ENCODE peak calls at places on chromosomes 7 and 10, in nine cellular contexts. L is WTC11, Q is omental fat pad, N is Caco-2, D is glutamatergic neuron, X is lung, R is transverse colon, V is fibroblast of lung, C is BE2C. O is an unnamed sample.

GRCh38 chr10:34528320-34528719 is 286.8 kb downstream of the PARD3 start:
- DNase-seq in L (peak), Q (no peak), N (no peak), D (no peak), X (peak), R (no peak), V (peak), C (no peak), O (no peak)

GRCh38 chr7:134601459-134601858 is 45.2 kb upstream of the BPGM start:
- DNase-seq in L (peak), Q (no peak), N (no peak), D (no peak), X (no peak), R (no peak), V (no peak), C (no peak), O (no peak)

GRCh38 chr7:129607471-129608120 is 3.9 kb upstream of the NRF1 start:
- DNase-seq in L (peak), Q (no peak), N (no peak), D (peak), X (no peak), R (peak), V (no peak), C (peak), O (no peak)

GRCh38 chr10:69867699-69868558 is 66.2 kb downstream of the COL13A1 start:
- DNase-seq in L (no peak), Q (no peak), N (no peak), D (no peak), X (no peak), R (peak), V (no peak), C (no peak), O (no peak)

GRCh38 chr10:77381750-77382149 is 255.9 kb downstream of the KCNMA1 start:
- DNase-seq in L (no peak), Q (no peak), N (no peak), D (no peak), X (peak), R (no peak), V (no peak), C (no peak), O (no peak)

GRCh38 chr10:103281753-103282152 is 4.8 kb downstream of the INA start:
- DNase-seq in L (peak), Q (no peak), N (peak), D (peak), X (no peak), R (no peak), V (no peak), C (peak), O (no peak)

GRCh38 chr10:101297901-101298451 is 56.0 kb upstream of the BTRC start:
- DNase-seq in L (peak), Q (peak), N (peak), D (peak), X (peak), R (peak), V (peak), C (peak), O (peak)

GRCh38 chr10:102718220-102718619 is 3.8 kb downstream of the SFXN2 start:
- DNase-seq in L (peak), Q (no peak), N (peak), D (no peak), X (no peak), R (no peak), V (peak), C (peak), O (no peak)

GRCh38 chr7:87960244-87960643 is 26.2 kb downstream of the ADAM22 start:
- DNase-seq in L (no peak), Q (no peak), N (no peak), D (no peak), X (no peak), R (no peak), V (no peak), C (no peak), O (no peak)

GRCh38 chr7:154559454-154559853 is 443.5 kb downstream of the PAXIP1 start:
- DNase-seq in L (no peak), Q (no peak), N (no peak), D (no peak), X (no peak), R (no peak), V (no peak), C (no peak), O (no peak)

GRCh38 chr10:112137381-112137987 is 46.1 kb downstream of the GPAM start:
- DNase-seq in L (peak), Q (peak), N (peak), D (peak), X (peak), R (peak), V (peak), C (peak), O (peak)

GRCh38 chr7:106418526-106418925 is 133.7 kb upstream of the NAMPT start:
- DNase-seq in L (no peak), Q (no peak), N (no peak), D (no peak), X (no peak), R (no peak), V (peak), C (no peak), O (no peak)

GRCh38 chr10:109556399-109556798 is 366.9 kb downstream of the XPNPEP1 start:
- DNase-seq in L (no peak), Q (no peak), N (no peak), D (no peak), X (no peak), R (no peak), V (no peak), C (no peak), O (no peak)

GRCh38 chr7:125878990-125879389 is 949.4 kb upstream of the POT1 start:
- DNase-seq in L (no peak), Q (no peak), N (peak), D (no peak), X (no peak), R (no peak), V (no peak), C (no peak), O (no peak)

GRCh38 chr10:70804424-70804814 is 11.3 kb upstream of the SGPL1 start:
- DNase-seq in L (no peak), Q (no peak), N (no peak), D (no peak), X (no peak), R (no peak), V (peak), C (no peak), O (no peak)

GRCh38 chr10:109941193-109941872 is 18.0 kb upstream of the XPNPEP1 start:
- DNase-seq in L (no peak), Q (no peak), N (no peak), D (no peak), X (no peak), R (no peak), V (no peak), C (no peak), O (no peak)

GRCh38 chr10:132519382-132520146 is 18.0 kb upstream of the INPP5A start:
- DNase-seq in L (peak), Q (peak), N (peak), D (no peak), X (no peak), R (peak), V (no peak), C (no peak), O (peak)

GRCh38 chr7:155141562-155141961 is 71.4 kb downstream of the HTR5A start:
- DNase-seq in L (no peak), Q (no peak), N (no peak), D (no peak), X (no peak), R (no peak), V (no peak), C (no peak), O (no peak)

GRCh38 chr7:30363778-30364563 is 79.6 kb downstream of the ZNRF2 start:
- DNase-seq in L (no peak), Q (no peak), N (no peak), D (no peak), X (no peak), R (no peak), V (no peak), C (no peak), O (no peak)

GRCh38 chr10:124653311-124653710 is 90.9 kb downstream of the FAM53B start:
- DNase-seq in L (no peak), Q (no peak), N (no peak), D (no peak), X (no peak), R (no peak), V (no peak), C (no peak), O (no peak)

GRCh38 chr7:64883113-64883905 is 19.8 kb upstream of the ZNF273 start:
- DNase-seq in L (no peak), Q (no peak), N (peak), D (no peak), X (no peak), R (no peak), V (no peak), C (no peak), O (peak)

GRCh38 chr10:14476641-14477407 is 146.1 kb upstream of the FRMD4A start:
- DNase-seq in L (no peak), Q (no peak), N (no peak), D (no peak), X (no peak), R (no peak), V (peak), C (no peak), O (no peak)

GRCh38 chr7:30902466-30902865 is 9.2 kb upstream of the AQP1 start:
- DNase-seq in L (no peak), Q (no peak), N (no peak), D (no peak), X (no peak), R (no peak), V (no peak), C (no peak), O (no peak)

GRCh38 chr10:69845574-69846251 is 44.0 kb downstream of the COL13A1 start:
- DNase-seq in L (no peak), Q (no peak), N (no peak), D (no peak), X (no peak), R (peak), V (peak), C (peak), O (peak)

GRCh38 chr7:139561-140243 is 52.7 kb upstream of the FAM20C start:
- DNase-seq in L (no peak), Q (no peak), N (no peak), D (no peak), X (no peak), R (no peak), V (no peak), C (no peak), O (no peak)

GRCh38 chr10:49700997-49701396 is 21.5 kb downstream of the C10orf53 start:
- DNase-seq in L (peak), Q (no peak), N (peak), D (no peak), X (no peak), R (no peak), V (no peak), C (no peak), O (no peak)

GRCh38 chr10:63421591-63421990 is 44.2 kb downstream of the JMJD1C start:
- DNase-seq in L (no peak), Q (no peak), N (no peak), D (no peak), X (no peak), R (no peak), V (no peak), C (no peak), O (no peak)

GRCh38 chr7:113131367-113131766 is 13.0 kb upstream of the SMIM30 start:
- DNase-seq in L (no peak), Q (no peak), N (no peak), D (no peak), X (no peak), R (no peak), V (no peak), C (no peak), O (no peak)

GRCh38 chr7:30252885-30253795 is 31.3 kb upstream of the ZNRF2 start:
- DNase-seq in L (no peak), Q (no peak), N (no peak), D (no peak), X (peak), R (peak), V (peak), C (no peak), O (peak)

GRCh38 chr7:43792471-43792870 is 34.0 kb downstream of the BLVRA start:
- DNase-seq in L (no peak), Q (no peak), N (no peak), D (no peak), X (no peak), R (no peak), V (no peak), C (no peak), O (no peak)

GRCh38 chr10:78299861-78300453 is 266.3 kb downstream of the RPS24 start:
- DNase-seq in L (no peak), Q (no peak), N (no peak), D (no peak), X (no peak), R (peak), V (no peak), C (no peak), O (no peak)

GRCh38 chr10:68666280-68666760 is 54.7 kb upstream of the CCAR1 start:
- DNase-seq in L (no peak), Q (no peak), N (no peak), D (no peak), X (no peak), R (no peak), V (peak), C (no peak), O (no peak)

GRCh38 chr10:122498521-122498920 is 37.2 kb downstream of the HTRA1 start:
- DNase-seq in L (no peak), Q (no peak), N (no peak), D (no peak), X (no peak), R (no peak), V (no peak), C (no peak), O (no peak)

GRCh38 chr7:2956526-2957368 is 86.9 kb downstream of the CARD11 start:
- DNase-seq in L (peak), Q (peak), N (peak), D (no peak), X (no peak), R (no peak), V (peak), C (no peak), O (peak)

DNA sequence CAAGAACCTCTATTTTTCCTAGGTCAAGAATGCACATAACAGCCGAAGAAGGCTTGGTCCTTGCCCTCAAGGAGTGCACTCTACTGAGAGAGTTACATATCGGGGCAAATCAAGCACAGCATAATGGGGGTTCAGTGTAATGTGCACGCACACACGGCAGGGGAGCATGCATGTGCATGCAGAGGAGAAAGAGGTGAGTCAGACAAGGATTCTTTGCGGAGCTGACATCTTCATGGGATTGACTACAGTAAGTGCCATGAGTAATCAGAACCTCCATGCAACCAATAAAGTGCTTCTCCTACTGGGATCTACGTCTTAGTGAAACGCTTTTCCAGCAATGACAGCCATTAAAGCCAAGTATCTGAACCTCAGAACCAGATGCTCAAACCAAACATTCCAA is 123.6 kb downstream of the RNF216 start:
- DNase-seq in L (no peak), Q (no peak), N (no peak), D (no peak), X (no peak), R (no peak), V (peak), C (no peak), O (no peak)
- TF ChIP-seq CTCF in L (no peak), Q (no peak), N (no peak), D (no peak), X (no peak), R (no peak), V (no peak), C (no peak), O (no peak)

GRCh38 chr10:13056461-13057077 is 43.4 kb upstream of the OPTN start:
- DNase-seq in L (no peak), Q (no peak), N (no peak), D (peak), X (no peak), R (no peak), V (peak), C (peak), O (no peak)
- TF ChIP-seq CTCF in L (no peak), Q (no peak), N (peak), D (no peak), X (no peak), R (peak), V (no peak), C (peak), O (no peak)

DNA sequence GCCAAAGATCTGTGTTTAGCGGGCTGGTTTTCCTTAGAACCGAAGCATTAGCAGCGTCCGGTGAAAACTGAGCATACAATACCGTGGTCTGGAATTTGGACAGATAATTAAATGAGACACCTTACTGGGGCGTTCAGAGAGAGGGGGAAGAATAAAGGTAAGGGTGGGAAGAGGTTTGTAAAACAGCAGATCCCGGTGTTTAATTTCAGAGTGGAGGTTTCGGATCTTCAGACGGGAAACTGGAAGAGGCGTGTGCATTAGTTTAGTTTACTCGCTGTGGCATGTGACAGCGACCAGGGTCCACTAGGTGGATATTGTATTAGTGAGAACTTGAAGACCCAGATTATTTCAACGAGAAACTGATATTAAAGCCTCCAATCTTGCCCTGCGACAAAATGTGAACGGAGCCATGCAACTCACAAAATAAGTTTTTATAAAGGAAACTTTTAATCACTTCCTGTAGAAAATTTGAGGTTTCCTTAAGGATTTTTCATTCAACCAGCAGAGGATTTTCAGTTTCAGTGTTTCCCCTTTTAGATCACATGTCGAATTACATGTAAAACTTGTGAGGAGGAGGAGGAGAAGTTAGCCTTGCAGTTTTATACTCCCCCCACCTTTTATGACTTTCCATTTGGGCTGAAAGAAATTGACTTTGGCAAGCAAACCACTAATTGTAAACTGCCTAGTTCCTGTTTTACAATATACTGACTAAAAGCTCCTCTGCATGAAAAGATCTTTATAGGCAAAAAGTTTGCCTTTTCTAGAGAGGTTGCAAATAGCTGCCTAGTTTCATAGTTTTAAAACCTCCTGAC is 2.8 kb downstream of the BAMBI start:
- DNase-seq in L (no peak), Q (no peak), N (peak), D (no peak), X (no peak), R (no peak), V (no peak), C (peak), O (no peak)
- TF ChIP-seq CTCF in L (no peak), Q (no peak), N (peak), D (peak), X (no peak), R (peak), V (no peak), C (peak), O (no peak)

DNA sequence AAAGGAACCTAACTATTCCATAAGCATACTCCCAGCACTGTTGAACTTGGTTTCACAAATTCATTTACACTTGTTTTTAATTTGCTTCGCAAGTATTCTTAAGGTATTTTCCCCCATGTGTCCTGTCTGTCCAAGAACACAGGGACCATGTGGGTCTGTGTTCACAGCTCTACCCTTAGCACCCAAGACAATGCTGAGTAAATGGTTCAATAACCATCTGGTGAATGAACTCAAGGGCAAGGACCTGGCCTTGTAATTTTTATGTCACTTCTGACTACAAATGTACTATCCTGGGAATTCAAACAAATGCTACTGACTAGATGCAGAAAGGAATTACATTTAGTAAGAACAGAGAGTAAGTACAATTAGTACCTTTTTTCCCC is 43.0 kb upstream of the SLIT1 start:
- DNase-seq in L (no peak), Q (no peak), N (no peak), D (no peak), X (no peak), R (no peak), V (no peak), C (no peak), O (no peak)
- TF ChIP-seq CTCF in L (no peak), Q (no peak), N (no peak), D (no peak), X (no peak), R (no peak), V (no peak), C (no peak), O (no peak)

GRCh38 chr7:158289761-158290523 is 297.7 kb downstream of the PTPRN2 start:
- DNase-seq in L (no peak), Q (no peak), N (no peak), D (no peak), X (no peak), R (no peak), V (no peak), C (no peak), O (no peak)
- TF ChIP-seq CTCF in L (no peak), Q (no peak), N (no peak), D (no peak), X (no peak), R (no peak), V (no peak), C (no peak), O (no peak)

O was measured in breast epithelium.